ENCODE peak calls at places on chromosomes 7 and 10, in six cellular contexts. P is H1, D is GM12892, O is HepG2, K is GM12878, B is K562. L is an unnamed sample.

GRCh38 chr10:63549810-63550209 is 28.6 kb downstream of the REEP3 start:
- DNase-seq in P (no peak), D (no peak), O (no peak), K (no peak), B (no peak), L (no peak)

GRCh38 chr7:46710927-46711326 is 789.9 kb upstream of the IGFBP3 start:
- DNase-seq in P (no peak), D (no peak), O (no peak), K (no peak), B (no peak), L (no peak)

GRCh38 chr7:28088032-28088431 is 92.6 kb downstream of the JAZF1 start:
- DNase-seq in P (no peak), D (no peak), O (no peak), K (no peak), B (no peak), L (no peak)

GRCh38 chr7:5479133-5479745 is 55.6 kb upstream of the TNRC18 start:
- DNase-seq in P (no peak), D (no peak), O (no peak), K (no peak), B (no peak), L (no peak)

GRCh38 chr7:151452141-151452571 is 12.2 kb upstream of the CRYGN start:
- DNase-seq in P (no peak), D (no peak), O (no peak), K (no peak), B (no peak), L (no peak)

GRCh38 chr10:43235070-43235900 is 31.6 kb downstream of the RASGEF1A start:
- DNase-seq in P (no peak), D (no peak), O (no peak), K (no peak), B (no peak), L (no peak)

GRCh38 chr7:101882595-101883564 is 65.5 kb downstream of the CUX1 start:
- DNase-seq in P (no peak), D (no peak), O (peak; percentile 99), K (no peak), B (peak; percentile 77), L (no peak)

GRCh38 chr7:140384894-140385650 is 13.3 kb downstream of the SLC37A3 start:
- DNase-seq in P (no peak), D (no peak), O (no peak), K (no peak), B (no peak), L (no peak)

GRCh38 chr7:74097937-74098614 is 14.5 kb downstream of the LIMK1 start:
- DNase-seq in P (no peak), D (no peak), O (no peak), K (no peak), B (no peak), L (no peak)

GRCh38 chr7:110922906-110923305 is 168.0 kb upstream of the LRRN3 start:
- DNase-seq in P (no peak), D (no peak), O (peak; percentile 6), K (no peak), B (no peak), L (no peak)

GRCh38 chr7:155858521-155859061 is 46.3 kb upstream of the SHH start:
- DNase-seq in P (no peak), D (no peak), O (no peak), K (no peak), B (no peak), L (no peak)

GRCh38 chr10:58137813-58138212 is 129.9 kb downstream of the IPMK start:
- DNase-seq in P (no peak), D (no peak), O (no peak), K (no peak), B (no peak), L (no peak)

GRCh38 chr10:14549496-14549895 is 218.8 kb upstream of the FRMD4A start:
- DNase-seq in P (no peak), D (no peak), O (no peak), K (no peak), B (no peak), L (no peak)

GRCh38 chr7:4003536-4003935 is 678.6 kb upstream of the FOXK1 start:
- DNase-seq in P (no peak), D (no peak), O (no peak), K (no peak), B (no peak), L (no peak)
- TF ChIP-seq TAF1 in P (no peak), D (no peak), O (no peak), K (no peak), B (no peak), L (no peak)

DNA sequence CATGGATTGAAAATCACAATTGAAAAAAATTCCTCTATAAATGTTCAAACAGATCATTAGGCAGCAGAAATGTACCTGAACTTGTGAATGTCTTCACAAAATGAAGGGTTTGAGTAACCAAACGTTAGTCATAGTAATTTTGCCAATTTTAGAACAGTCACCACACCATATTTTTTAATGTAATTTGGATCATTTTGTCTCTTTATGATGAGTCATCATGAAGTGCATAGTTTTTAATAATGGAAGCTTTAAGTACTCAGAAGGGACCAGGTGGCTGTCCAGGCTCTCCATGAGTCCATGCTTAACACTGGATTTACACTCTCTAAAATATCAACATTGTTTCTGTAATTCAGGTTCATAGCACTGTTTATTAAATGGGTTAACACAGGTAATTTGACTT is 219.2 kb downstream of the ETV1 start:
- DNase-seq in P (no peak), D (no peak), O (no peak), K (no peak), B (no peak), L (no peak)
- TF ChIP-seq POLR2AphosphoS5 in P (no peak), D (no peak), O (no peak), K (no peak), B (no peak), L (no peak)

GRCh38 chr10:72637398-72637857 is 11.5 kb upstream of the MICU1 start:
- DNase-seq in P (no peak), D (peak; percentile 22), O (peak; percentile 44), K (peak; percentile 38), B (peak; percentile 66), L (peak; percentile 42)
- TF ChIP-seq POLR2A in P (no peak), D (no peak), O (no peak), K (no peak), B (no peak), L (no peak)

GRCh38 chr10:113869789-113870188 is 15.3 kb downstream of the NHLRC2 start:
- DNase-seq in P (no peak), D (no peak), O (no peak), K (no peak), B (no peak), L (no peak)

GRCh38 chr10:113872139-113873030 is 17.9 kb downstream of the NHLRC2 start:
- DNase-seq in P (no peak), D (no peak), O (no peak), K (no peak), B (no peak), L (no peak)

GRCh38 chr10:113865896-113866295 is 11.4 kb downstream of the NHLRC2 start:
- DNase-seq in P (no peak), D (no peak), O (no peak), K (no peak), B (no peak), L (no peak)

GRCh38 chr10:113867904-113868303 is 13.4 kb downstream of the NHLRC2 start:
- DNase-seq in P (no peak), D (no peak), O (no peak), K (no peak), B (no peak), L (no peak)

DNA sequence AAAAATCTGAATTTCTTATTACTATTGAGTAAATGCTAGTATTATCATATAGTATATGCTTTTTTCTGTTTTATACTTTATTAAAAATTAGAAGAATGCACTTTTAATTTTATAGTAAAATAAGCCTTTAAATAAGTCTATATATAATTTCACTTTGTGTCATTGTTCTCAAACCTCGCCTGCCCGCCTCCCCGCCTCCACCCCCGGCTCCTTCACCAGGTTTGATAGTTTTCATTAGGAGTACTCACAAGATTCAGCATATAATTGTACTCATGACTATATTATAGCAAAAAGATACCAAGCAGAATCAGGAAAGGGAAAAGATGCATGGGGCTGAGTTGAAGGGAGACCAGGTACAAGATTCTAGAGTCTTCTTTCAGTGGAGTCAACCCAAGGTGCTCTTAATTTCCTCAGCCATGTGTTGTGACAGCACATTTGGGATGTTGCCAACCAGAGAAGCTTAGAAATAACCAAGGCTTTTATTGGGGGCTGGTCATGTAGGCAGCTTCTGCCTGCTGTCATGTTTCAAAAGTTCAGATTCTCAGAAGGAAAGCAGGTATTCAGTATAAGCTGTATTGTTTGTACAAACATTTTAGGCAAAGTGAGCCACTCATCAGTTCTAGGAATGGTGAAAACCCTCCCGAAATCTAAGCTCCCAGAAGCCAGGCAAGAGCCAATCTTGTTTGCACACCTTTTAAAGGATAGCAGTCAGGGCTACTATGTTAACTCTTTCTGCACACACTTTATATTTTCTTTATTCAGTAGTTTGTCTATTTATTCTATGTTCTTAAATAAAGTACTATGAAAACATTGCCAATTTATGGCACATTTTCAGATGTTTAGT is 12.3 kb downstream of the NHLRC2 start:
- DNase-seq in P (no peak), D (no peak), O (no peak), K (no peak), B (peak; percentile 13), L (no peak)
- TF ChIP-seq TAF1 in P (no peak), D (no peak), O (no peak), K (no peak), B (no peak), L (no peak)

GRCh38 chr10:5970066-5970465 is 7.3 kb downstream of the IL15RA start:
- DNase-seq in P (no peak), D (no peak), O (no peak), K (no peak), B (no peak), L (no peak)

GRCh38 chr10:5973069-5973468 is 4.3 kb downstream of the IL15RA start:
- DNase-seq in P (no peak), D (no peak), O (no peak), K (no peak), B (no peak), L (no peak)

GRCh38 chr10:5970527-5970926 is 6.8 kb downstream of the IL15RA start:
- DNase-seq in P (no peak), D (no peak), O (no peak), K (no peak), B (no peak), L (no peak)

GRCh38 chr10:5971886-5972285 is 5.5 kb downstream of the IL15RA start:
- DNase-seq in P (no peak), D (no peak), O (no peak), K (no peak), B (no peak), L (no peak)

GRCh38 chr10:5971315-5971832 is 6.0 kb downstream of the IL15RA start:
- DNase-seq in P (no peak), D (no peak), O (no peak), K (no peak), B (peak; percentile 70), L (no peak)
- TF ChIP-seq POLR2AphosphoS5 in P (no peak), D (no peak), O (no peak), K (no peak), B (no peak), L (no peak)

DNA sequence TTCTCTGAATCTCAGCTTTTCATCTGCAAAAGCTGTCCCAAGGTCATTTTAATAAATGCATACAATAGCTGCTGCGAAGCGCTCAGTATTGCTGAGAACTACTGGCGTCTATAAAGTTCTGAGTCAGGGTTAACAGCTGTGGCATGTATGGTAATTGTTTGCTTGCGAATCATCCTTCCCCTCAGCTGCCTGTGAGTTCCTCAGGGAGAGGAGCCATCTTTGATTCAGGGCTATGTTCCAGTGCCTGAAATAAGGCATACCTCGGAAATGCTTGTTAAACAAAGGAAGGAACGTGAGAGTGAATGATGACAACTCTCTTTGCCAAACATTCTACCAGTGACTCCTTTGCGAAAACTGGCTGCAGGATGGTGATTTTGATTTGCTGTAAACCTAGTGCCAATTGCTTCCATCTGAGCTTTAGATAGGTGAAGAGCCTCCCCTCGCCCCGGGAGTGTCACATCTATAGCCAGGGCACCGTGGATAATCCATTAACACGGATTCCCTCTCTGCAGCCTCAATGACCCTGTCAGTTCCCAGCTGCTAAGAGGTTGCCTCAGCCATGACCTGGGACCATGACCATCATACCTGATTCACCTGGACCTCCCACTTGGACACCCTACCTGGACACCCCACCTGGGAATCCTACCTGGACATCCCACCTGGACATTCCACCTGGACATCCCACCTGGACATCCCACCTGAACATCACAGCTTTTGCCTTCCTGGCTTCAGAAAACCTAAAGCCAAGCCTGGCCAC is 39.6 kb downstream of the GPRIN2 start:
- DNase-seq in P (no peak), D (no peak), O (no peak), K (no peak), B (no peak), L (no peak)
- TF ChIP-seq POLR2A in P (no peak), D (no peak), O (no peak), K (no peak), B (no peak), L (no peak)

L was measured in GM12891.